ENCODE peak calls at places on chromosomes 13 and 19, in nine cellular contexts. L is small intestine; F is GM20000; S is mesenchymal stem cell; X is fibroblast of mammary gland; Y is NCI-H1105; D is stimulated activated CD4-positive, alpha-beta T cell treated with anti-CD3 and anti-CD28 coated beads, Interleukin-12 subunit alpha, Interleukin-12 subunit beta, amount 100 ng/mL, for 4 hours; Q is spleen; M is left ventricle myocardium inferior. J is an unnamed sample.

GRCh38 chr19:13024126-13024957 is 29.1 kb downstream of the NFIX start:
- DNase-seq in M (no peak), D (no peak), Y (peak; percentile 39), Q (no peak), S (peak; percentile 25), F (no peak), L (no peak), X (no peak), J (no peak)

GRCh38 chr13:44575741-44576395 is at the start of gene TSC22D1:
- DNase-seq in M (peak; percentile 42), F (peak; percentile 52), S (peak; percentile 66), X (peak; percentile 51), Q (peak; percentile 89), L (peak; percentile 51), D (peak; percentile 49), Y (no peak), J (no peak)

GRCh38 chr19:38769635-38770211 is 3.6 kb downstream of the LGALS7 start:
- DNase-seq in S (peak; percentile 24), Q (peak; percentile 99), D (peak; percentile 86), Y (no peak), F (peak; percentile 93), M (peak; percentile 92), X (peak; percentile 72), L (peak; percentile 85), J (peak; percentile 95)

GRCh38 chr13:42101821-42102580 is 53.6 kb downstream of the DGKH start:
- DNase-seq in Y (no peak), X (no peak), D (no peak), F (no peak), S (no peak), L (peak; percentile 25), Q (no peak), M (peak; percentile 20), J (no peak)

GRCh38 chr13:50644081-50644871 is 199.2 kb downstream of the DLEU7 start:
- DNase-seq in L (no peak), X (no peak), M (no peak), Q (no peak), S (no peak), D (no peak), F (no peak), Y (no peak), J (no peak)

GRCh38 chr19:31214086-31214485 is 135.2 kb downstream of the TSHZ3 start:
- DNase-seq in M (peak; percentile 19), L (peak; percentile 77), X (peak; percentile 99), S (peak; percentile 99), F (no peak), D (peak; percentile 76), Q (peak; percentile 86), Y (no peak), J (peak; percentile 87)

GRCh38 chr13:87810391-87810801 is 139.2 kb downstream of the SLITRK5 start:
- DNase-seq in M (no peak), S (peak; percentile 20), Y (no peak), L (no peak), D (no peak), Q (peak; percentile 69), X (peak; percentile 3), F (no peak), J (no peak)

GRCh38 chr13:73671011-73671410 is 463.2 kb downstream of the KLF12 start:
- DNase-seq in Y (no peak), S (no peak), Q (no peak), D (no peak), X (no peak), F (no peak), L (no peak), M (no peak), J (no peak)

GRCh38 chr19:6378036-6378435 is 2.3 kb upstream of the PSPN start:
- DNase-seq in M (no peak), L (no peak), F (no peak), Q (no peak), D (no peak), X (no peak), S (peak; percentile 27), Y (no peak), J (no peak)

GRCh38 chr13:78478183-78478582 is 125.2 kb downstream of the POU4F1 start:
- DNase-seq in L (no peak), M (no peak), Q (no peak), D (no peak), S (no peak), X (no peak), F (no peak), Y (no peak), J (no peak)